ENCODE peak calls at places on chromosome 22, in six cellular contexts. R, D, I, V, C and Y are unnamed samples.
A peak's percentile ranks its signal among the peaks of the same experiment; 100 is the strongest.

GRCh38 chr22:17797721-17798559 is 23.7 kb upstream of the BID start:
- DNase-seq in R (no peak), D (no peak), I (no peak), V (no peak), C (no peak), Y (no peak)

GRCh38 chr22:31951201-31952093 is 7.1 kb downstream of the YWHAH start:
- DNase-seq in R (no peak), D (no peak), I (no peak), V (no peak), C (no peak), Y (no peak)

GRCh38 chr22:24953294-24954113 is 988 bp downstream of the KIAA1671 start:
- DNase-seq in R (peak; percentile 69), D (peak; percentile 25), I (no peak), V (peak; percentile 53), C (no peak), Y (no peak)

GRCh38 chr22:34080501-34080900 is 160.2 kb upstream of the LARGE1 start:
- DNase-seq in R (no peak), D (no peak), I (no peak), V (no peak), C (no peak), Y (no peak)

GRCh38 chr22:50525991-50526848 is 822 bp upstream of the SCO2 start:
- DNase-seq in R (peak; percentile 88), D (peak; percentile 82), I (no peak), V (peak; percentile 85), C (no peak), Y (peak; percentile 70)

GRCh38 chr22:35071784-35072183 is 5.8 kb downstream of the ISX start:
- DNase-seq in R (no peak), D (no peak), I (no peak), V (no peak), C (no peak), Y (no peak)

GRCh38 chr22:48942698-48943566 is 884.7 kb downstream of the BRD1 start:
- DNase-seq in R (peak; percentile 24), D (no peak), I (no peak), V (no peak), C (no peak), Y (peak; percentile 33)

GRCh38 chr22:45504703-45505341 is 2.1 kb downstream of the FBLN1 start:
- DNase-seq in R (no peak), D (peak; percentile 48), I (no peak), V (peak; percentile 73), C (no peak), Y (peak; percentile 57)

GRCh38 chr22:40898850-40899357 is 37.0 kb upstream of the DNAJB7 start:
- DNase-seq in R (no peak), D (no peak), I (peak; percentile 9), V (no peak), C (no peak), Y (no peak)

GRCh38 chr22:24200616-24201212 is 19.4 kb downstream of the SUSD2 start:
- DNase-seq in R (no peak), D (no peak), I (no peak), V (no peak), C (no peak), Y (no peak)

GRCh38 chr22:38165929-38166593 is 15.6 kb downstream of the PLA2G6 start:
- DNase-seq in R (peak; percentile 28), D (no peak), I (no peak), V (no peak), C (no peak), Y (no peak)

GRCh38 chr22:37999640-38000272 is 15.4 kb upstream of the SOX10 start:
- DNase-seq in R (no peak), D (peak; percentile 79), I (no peak), V (no peak), C (no peak), Y (no peak)

GRCh38 chr22:43151251-43152000 is at the start of gene TSPO:
- DNase-seq in R (peak; percentile 90), D (peak; percentile 85), I (no peak), V (peak; percentile 85), C (no peak), Y (peak; percentile 50)

GRCh38 chr22:19545935-19546207 is 21.7 kb upstream of the CLDN5 start:
- DNase-seq in R (no peak), D (no peak), I (no peak), V (no peak), C (no peak), Y (no peak)

GRCh38 chr22:37362618-37363017 is 64.7 kb downstream of the ELFN2 start:
- DNase-seq in R (no peak), D (no peak), I (no peak), V (no peak), C (no peak), Y (no peak)

GRCh38 chr22:43720718-43721117 is 91.4 kb downstream of the EFCAB6 start:
- DNase-seq in R (no peak), D (no peak), I (no peak), V (no peak), C (no peak), Y (no peak)

GRCh38 chr22:49435596-49435995 is 392.1 kb downstream of the BRD1 start:
- DNase-seq in R (no peak), D (no peak), I (no peak), V (no peak), C (no peak), Y (no peak)

GRCh38 chr22:43883012-43883661 is 8.7 kb downstream of the PNPLA5 start:
- DNase-seq in R (peak; percentile 54), D (no peak), I (no peak), V (no peak), C (no peak), Y (no peak)

GRCh38 chr22:47384977-47385376 is 622.5 kb downstream of the TBC1D22A start:
- DNase-seq in R (peak; percentile 22), D (no peak), I (no peak), V (no peak), C (no peak), Y (no peak)

DNA sequence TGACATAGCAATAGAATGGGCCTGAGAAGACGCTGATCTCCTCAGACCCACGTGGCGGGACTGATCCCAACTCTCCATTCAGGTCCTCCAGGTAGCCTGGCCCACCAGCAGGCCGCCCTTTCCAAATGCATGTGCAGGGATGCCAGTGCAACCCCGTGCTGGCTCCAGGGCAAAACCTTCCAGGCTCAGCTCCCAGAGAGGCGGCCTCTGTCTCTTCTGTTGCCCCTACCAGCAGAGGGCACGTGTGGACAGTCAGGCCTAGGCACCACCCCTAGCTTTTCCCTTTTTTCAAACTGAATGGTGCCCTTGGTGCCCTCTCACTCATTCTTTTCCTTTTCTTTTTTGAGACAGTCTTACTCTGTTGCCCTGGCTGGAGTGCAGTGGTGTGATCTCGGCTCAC is 121.7 kb downstream of the OSBP2 start:
- DNase-seq in R (no peak), D (no peak), I (no peak), V (no peak), C (no peak), Y (no peak)
- TF ChIP-seq CTCF in R (no peak), D (peak; percentile 33), I (no peak), V (no peak), C (no peak), Y (no peak)

DNA sequence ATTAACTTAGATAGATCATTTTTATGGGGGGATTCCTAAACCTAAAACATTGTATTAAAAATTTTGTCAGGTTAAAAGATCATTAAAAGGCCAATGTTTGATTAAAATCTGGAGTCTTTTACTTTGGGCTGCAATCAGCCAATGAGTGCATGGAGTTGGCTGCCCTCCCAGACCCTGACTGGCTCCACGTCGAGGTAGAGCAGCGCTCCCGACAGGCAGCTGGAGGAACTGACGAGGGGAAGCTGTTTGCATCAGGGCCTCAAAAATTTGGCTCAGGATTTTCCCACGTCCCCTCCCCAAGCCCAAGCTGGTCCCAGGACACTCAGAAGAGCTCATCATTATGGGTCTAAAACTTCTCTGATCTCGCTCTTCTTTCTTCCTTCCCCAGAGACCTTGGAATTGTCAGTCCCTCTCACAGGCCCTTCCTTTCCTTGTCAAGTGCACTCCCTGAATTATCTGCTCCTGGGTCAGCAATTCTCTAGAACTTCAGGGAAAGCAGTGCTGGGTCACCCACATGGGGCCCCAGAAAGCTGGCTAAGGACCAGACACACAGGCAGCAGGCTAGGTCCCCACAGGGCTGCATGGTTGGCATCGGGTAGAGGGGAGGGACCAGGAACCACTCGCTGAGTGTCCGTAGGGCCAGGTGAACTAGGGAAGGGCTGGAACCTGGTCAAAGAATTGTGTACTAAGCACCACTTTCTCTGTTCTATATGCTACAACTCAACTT is 119.6 kb upstream of the IGLL5 start:
- DNase-seq in R (no peak), D (no peak), I (no peak), V (no peak), C (no peak), Y (no peak)
- TF ChIP-seq CTCF in R (no peak), D (no peak), I (no peak), V (no peak), C (no peak), Y (no peak)

DNA sequence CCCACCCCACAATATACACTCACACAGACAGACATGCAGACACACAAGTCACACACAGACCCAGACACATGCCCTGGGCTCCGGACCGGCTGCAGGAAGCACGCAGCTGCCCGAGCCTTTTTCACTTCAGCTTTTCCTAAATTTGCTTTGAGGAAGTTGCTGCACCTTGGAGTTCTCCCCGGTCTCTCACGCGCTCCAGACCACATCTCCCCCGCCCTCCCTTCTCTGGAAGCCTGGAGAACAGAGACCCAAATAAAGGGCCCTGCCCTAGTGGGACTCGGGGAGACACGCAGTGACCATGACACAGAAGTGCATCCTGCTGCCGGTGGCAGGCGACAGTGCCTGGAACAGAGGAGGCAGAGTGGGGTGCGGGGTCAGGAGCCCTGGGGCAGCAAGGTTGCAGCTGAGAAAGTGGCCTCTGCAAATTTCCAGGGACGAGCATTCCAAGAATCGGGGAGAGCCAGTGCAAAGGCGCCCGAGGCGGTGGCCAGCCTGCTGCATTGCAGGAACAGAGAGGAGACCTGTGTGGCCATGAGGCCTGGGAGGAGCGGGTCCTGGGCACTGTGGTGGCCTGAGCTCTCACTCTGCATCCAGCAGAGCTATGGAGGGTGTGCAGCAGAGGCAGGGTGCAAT is 19.1 kb downstream of the RPL3 start:
- DNase-seq in R (no peak), D (no peak), I (no peak), V (peak; percentile 56), C (no peak), Y (no peak)
- TF ChIP-seq CTCF in R (no peak), D (no peak), I (no peak), V (peak; percentile 21), C (no peak), Y (no peak)

GRCh38 chr22:27513021-27513420 is 288.5 kb downstream of the MN1 start:
- DNase-seq in R (no peak), D (no peak), I (no peak), V (no peak), C (no peak), Y (no peak)

GRCh38 chr22:27515091-27515523 is 286.4 kb downstream of the MN1 start:
- DNase-seq in R (peak; percentile 83), D (peak; percentile 53), I (no peak), V (peak; percentile 74), C (no peak), Y (no peak)

GRCh38 chr22:27510024-27510423 is 291.5 kb downstream of the MN1 start:
- DNase-seq in R (no peak), D (no peak), I (no peak), V (no peak), C (no peak), Y (no peak)

GRCh38 chr22:27514612-27515011 is 286.9 kb downstream of the MN1 start:
- DNase-seq in R (no peak), D (no peak), I (no peak), V (no peak), C (no peak), Y (no peak)

GRCh38 chr22:27512283-27512761 is 289.2 kb downstream of the MN1 start:
- DNase-seq in R (peak; percentile 88), D (peak; percentile 64), I (peak; percentile 79), V (peak; percentile 90), C (peak; percentile 67), Y (peak; percentile 69)
- TF ChIP-seq CTCF in R (no peak), D (no peak), I (no peak), V (no peak), C (no peak), Y (no peak)